ENCODE peak calls at places on chromosomes 2 and 18, in four cellular contexts. One of them, this sample, is unnamed.

GRCh38 chr2:3467654-3468053 is 51.7 kb downstream of the ADI1 start:
- DNase-seq in T-helper 1 cell: no peak
- DNase-seq in HuH-7.5: no peak
- DNase-seq in substantia nigra: no peak
- DNase-seq in this sample: no peak

GRCh38 chr2:200578778-200579177 is 7.0 kb upstream of the AOX1 start:
- DNase-seq in T-helper 1 cell: no peak
- DNase-seq in HuH-7.5: no peak
- DNase-seq in substantia nigra: no peak
- DNase-seq in this sample: no peak

GRCh38 chr18:62957885-62958472 is 242.6 kb downstream of the PHLPP1 start:
- DNase-seq in T-helper 1 cell: no peak
- DNase-seq in HuH-7.5: no peak
- DNase-seq in substantia nigra: no peak
- DNase-seq in this sample: no peak

GRCh38 chr2:235381261-235381912 is 112.5 kb upstream of the AGAP1 start:
- DNase-seq in T-helper 1 cell: no peak
- DNase-seq in HuH-7.5: no peak
- DNase-seq in substantia nigra: no peak
- DNase-seq in this sample: no peak

GRCh38 chr2:118569876-118570535 is 277.4 kb downstream of the EN1 start:
- DNase-seq in T-helper 1 cell: no peak
- DNase-seq in HuH-7.5: no peak
- DNase-seq in substantia nigra: no peak
- DNase-seq in this sample: no peak

GRCh38 chr2:69152847-69153246 is 139.9 kb downstream of the ANTXR1 start:
- DNase-seq in T-helper 1 cell: no peak
- DNase-seq in HuH-7.5: no peak
- DNase-seq in substantia nigra: no peak
- DNase-seq in this sample: no peak

GRCh38 chr2:8086796-8087479 is 594.9 kb upstream of the ID2 start:
- DNase-seq in T-helper 1 cell: no peak
- DNase-seq in HuH-7.5: no peak
- DNase-seq in substantia nigra: no peak
- DNase-seq in this sample: no peak

GRCh38 chr2:182559623-182560022 is 132.8 kb upstream of the PDE1A start:
- DNase-seq in T-helper 1 cell: no peak
- DNase-seq in HuH-7.5: no peak
- DNase-seq in substantia nigra: no peak
- DNase-seq in this sample: no peak

GRCh38 chr18:40897884-40898283 is 1057.2 kb upstream of the PIK3C3 start:
- DNase-seq in T-helper 1 cell: no peak
- DNase-seq in HuH-7.5: no peak
- DNase-seq in substantia nigra: no peak
- DNase-seq in this sample: no peak

GRCh38 chr2:190043441-190043840 is 19.1 kb downstream of the MSTN start:
- DNase-seq in T-helper 1 cell: no peak
- DNase-seq in HuH-7.5: no peak
- DNase-seq in substantia nigra: no peak
- DNase-seq in this sample: no peak

GRCh38 chr18:78781601-78781960 is 198.0 kb upstream of the SALL3 start:
- DNase-seq in T-helper 1 cell: no peak
- DNase-seq in HuH-7.5: no peak
- DNase-seq in substantia nigra: no peak
- DNase-seq in this sample: no peak

GRCh38 chr2:205685314-205686230 is 3.3 kb downstream of the NRP2 start:
- DNase-seq in T-helper 1 cell: no peak
- DNase-seq in HuH-7.5: no peak
- DNase-seq in substantia nigra: no peak
- DNase-seq in this sample: no peak

GRCh38 chr2:219783551-219783950 is 156.1 kb downstream of the SLC4A3 start:
- DNase-seq in T-helper 1 cell: no peak
- DNase-seq in HuH-7.5: no peak
- DNase-seq in substantia nigra: no peak
- DNase-seq in this sample: no peak

GRCh38 chr2:232492236-232492848 is 4.7 kb upstream of the ECEL1 start:
- DNase-seq in T-helper 1 cell: no peak
- DNase-seq in HuH-7.5: no peak
- DNase-seq in substantia nigra: no peak
- DNase-seq in this sample: no peak

GRCh38 chr2:84302513-84303412 is 156.3 kb downstream of the SUCLG1 start:
- DNase-seq in T-helper 1 cell: no peak
- DNase-seq in HuH-7.5: peak
- DNase-seq in substantia nigra: no peak
- DNase-seq in this sample: peak

GRCh38 chr2:28620801-28621171 is 124.9 kb downstream of the PLB1 start:
- DNase-seq in T-helper 1 cell: no peak
- DNase-seq in HuH-7.5: no peak
- DNase-seq in substantia nigra: no peak
- DNase-seq in this sample: no peak

GRCh38 chr2:160169401-160169918 is 30.6 kb downstream of the ITGB6 start:
- DNase-seq in T-helper 1 cell: no peak
- DNase-seq in HuH-7.5: no peak
- DNase-seq in substantia nigra: no peak
- DNase-seq in this sample: no peak

GRCh38 chr2:128310761-128311160 is 7.9 kb downstream of the HS6ST1 start:
- DNase-seq in T-helper 1 cell: no peak
- DNase-seq in HuH-7.5: no peak
- DNase-seq in substantia nigra: no peak
- DNase-seq in this sample: no peak

GRCh38 chr2:182587831-182588230 is 128.2 kb upstream of the DNAJC10 start:
- DNase-seq in T-helper 1 cell: no peak
- DNase-seq in HuH-7.5: no peak
- DNase-seq in substantia nigra: no peak
- DNase-seq in this sample: no peak

GRCh38 chr2:33583194-33583938 is 15.7 kb downstream of the FAM98A start:
- DNase-seq in T-helper 1 cell: no peak
- DNase-seq in HuH-7.5: no peak
- DNase-seq in substantia nigra: no peak
- DNase-seq in this sample: peak

GRCh38 chr2:85684806-85685205 is 9.4 kb upstream of the GNLY start:
- DNase-seq in T-helper 1 cell: no peak
- DNase-seq in HuH-7.5: no peak
- DNase-seq in substantia nigra: no peak
- DNase-seq in this sample: no peak

GRCh38 chr2:38866773-38867443 is 8.8 kb downstream of the DHX57 start:
- DNase-seq in T-helper 1 cell: no peak
- DNase-seq in HuH-7.5: no peak
- DNase-seq in substantia nigra: no peak
- DNase-seq in this sample: no peak

GRCh38 chr2:40348038-40348437 is 103.9 kb downstream of the SLC8A1 start:
- DNase-seq in T-helper 1 cell: no peak
- DNase-seq in HuH-7.5: no peak
- DNase-seq in substantia nigra: no peak
- DNase-seq in this sample: no peak

GRCh38 chr2:226483745-226484619 is 315.6 kb downstream of the IRS1 start:
- DNase-seq in T-helper 1 cell: no peak
- DNase-seq in HuH-7.5: no peak
- DNase-seq in substantia nigra: no peak
- DNase-seq in this sample: no peak

GRCh38 chr18:8615397-8616025 is 6.3 kb downstream of the RAB12 start:
- DNase-seq in T-helper 1 cell: no peak
- DNase-seq in HuH-7.5: no peak
- DNase-seq in substantia nigra: no peak
- DNase-seq in this sample: peak

GRCh38 chr2:126244937-126245336 is 411.0 kb upstream of the GYPC start:
- DNase-seq in T-helper 1 cell: no peak
- DNase-seq in HuH-7.5: no peak
- DNase-seq in substantia nigra: no peak
- DNase-seq in this sample: peak

GRCh38 chr18:8752329-8752728 is 47.0 kb downstream of the MTCL1 start:
- DNase-seq in T-helper 1 cell: no peak
- DNase-seq in HuH-7.5: no peak
- DNase-seq in substantia nigra: no peak
- DNase-seq in this sample: no peak

GRCh38 chr2:69798466-69798908 is 31.0 kb upstream of the GMCL1 start:
- DNase-seq in T-helper 1 cell: no peak
- DNase-seq in HuH-7.5: no peak
- DNase-seq in substantia nigra: no peak
- DNase-seq in this sample: no peak

GRCh38 chr2:27661371-27661770 is 2.0 kb downstream of the SUPT7L start:
- DNase-seq in T-helper 1 cell: no peak
- DNase-seq in HuH-7.5: no peak
- DNase-seq in substantia nigra: no peak
- DNase-seq in this sample: no peak

GRCh38 chr18:62324917-62325805 is at the start of gene TNFRSF11A:
- DNase-seq in T-helper 1 cell: peak
- DNase-seq in HuH-7.5: peak
- DNase-seq in substantia nigra: no peak
- DNase-seq in this sample: peak

GRCh38 chr18:77250501-77250925 is 865 bp downstream of the GALR1 start:
- DNase-seq in T-helper 1 cell: no peak
- DNase-seq in HuH-7.5: no peak
- DNase-seq in substantia nigra: no peak
- DNase-seq in this sample: no peak

GRCh38 chr2:217471329-217471728 is 531.5 kb downstream of the TNS1 start:
- DNase-seq in T-helper 1 cell: no peak
- DNase-seq in HuH-7.5: no peak
- DNase-seq in substantia nigra: no peak
- DNase-seq in this sample: no peak

GRCh38 chr2:121319941-121320340 is 34.9 kb upstream of the TFCP2L1 start:
- DNase-seq in T-helper 1 cell: no peak
- DNase-seq in HuH-7.5: no peak
- DNase-seq in substantia nigra: no peak
- DNase-seq in this sample: no peak

This sample was measured in head of caudate nucleus.